ENCODE peak calls at places on chromosome 10, in four cellular contexts. One of them, this sample, is unnamed.

GRCh38 chr10:99365311-99365710 is 36.2 kb downstream of the CNNM1 start:
- DNase-seq in colonic mucosa: no peak
- DNase-seq in brain microvascular endothelial cell: no peak
- DNase-seq in dorsolateral prefrontal cortex: no peak
- DNase-seq in this sample: no peak

GRCh38 chr10:32963102-32963501 is 5.1 kb upstream of the ITGB1 start:
- DNase-seq in colonic mucosa: no peak
- DNase-seq in brain microvascular endothelial cell: peak; percentile 68
- DNase-seq in dorsolateral prefrontal cortex: no peak
- DNase-seq in this sample: no peak

GRCh38 chr10:78944658-78945333 is 124.0 kb upstream of the ZMIZ1 start:
- DNase-seq in colonic mucosa: peak; percentile 45
- DNase-seq in brain microvascular endothelial cell: peak; percentile 95
- DNase-seq in dorsolateral prefrontal cortex: no peak
- DNase-seq in this sample: no peak

GRCh38 chr10:110006358-110007170 is 1.2 kb upstream of the ADD3 start:
- DNase-seq in colonic mucosa: peak; percentile 67
- DNase-seq in brain microvascular endothelial cell: peak; percentile 78
- DNase-seq in dorsolateral prefrontal cortex: no peak
- DNase-seq in this sample: no peak

GRCh38 chr10:107747851-107748250 is 583.3 kb upstream of the SORCS1 start:
- DNase-seq in colonic mucosa: no peak
- DNase-seq in brain microvascular endothelial cell: no peak
- DNase-seq in dorsolateral prefrontal cortex: no peak
- DNase-seq in this sample: no peak

GRCh38 chr10:70355234-70356021 is 27.0 kb downstream of the LRRC20 start:
- DNase-seq in colonic mucosa: no peak
- DNase-seq in brain microvascular endothelial cell: no peak
- DNase-seq in dorsolateral prefrontal cortex: no peak
- DNase-seq in this sample: no peak

GRCh38 chr10:106576534-106576933 is 588.0 kb downstream of the SORCS1 start:
- DNase-seq in colonic mucosa: no peak
- DNase-seq in brain microvascular endothelial cell: no peak
- DNase-seq in dorsolateral prefrontal cortex: no peak
- DNase-seq in this sample: no peak

GRCh38 chr10:65614956-65615565 is 1310.8 kb upstream of the LRRTM3 start:
- DNase-seq in colonic mucosa: no peak
- DNase-seq in brain microvascular endothelial cell: no peak
- DNase-seq in dorsolateral prefrontal cortex: no peak
- DNase-seq in this sample: no peak

GRCh38 chr10:103692421-103693069 is 162.8 kb downstream of the SH3PXD2A start:
- DNase-seq in colonic mucosa: peak; percentile 40
- DNase-seq in brain microvascular endothelial cell: no peak
- DNase-seq in dorsolateral prefrontal cortex: no peak
- DNase-seq in this sample: no peak

GRCh38 chr10:17713133-17713532 is 38.9 kb upstream of the TMEM236 start:
- DNase-seq in colonic mucosa: no peak
- DNase-seq in brain microvascular endothelial cell: no peak
- DNase-seq in dorsolateral prefrontal cortex: no peak
- DNase-seq in this sample: no peak

GRCh38 chr10:10938676-10939075 is 79.0 kb upstream of the CELF2 start:
- DNase-seq in colonic mucosa: no peak
- DNase-seq in brain microvascular endothelial cell: no peak
- DNase-seq in dorsolateral prefrontal cortex: no peak
- DNase-seq in this sample: no peak

GRCh38 chr10:84293574-84294016 is 34.8 kb upstream of the CCSER2 start:
- DNase-seq in colonic mucosa: no peak
- DNase-seq in brain microvascular endothelial cell: no peak
- DNase-seq in dorsolateral prefrontal cortex: peak; percentile 44
- DNase-seq in this sample: no peak

GRCh38 chr10:31897506-31897905 is 31.1 kb downstream of the ARHGAP12 start:
- DNase-seq in colonic mucosa: no peak
- DNase-seq in brain microvascular endothelial cell: no peak
- DNase-seq in dorsolateral prefrontal cortex: no peak
- DNase-seq in this sample: no peak

GRCh38 chr10:32877915-32878314 is 80.1 kb downstream of the ITGB1 start:
- DNase-seq in colonic mucosa: no peak
- DNase-seq in brain microvascular endothelial cell: no peak
- DNase-seq in dorsolateral prefrontal cortex: no peak
- DNase-seq in this sample: no peak

GRCh38 chr10:5732141-5732540 is 47.5 kb downstream of the TASOR2 start:
- DNase-seq in colonic mucosa: no peak
- DNase-seq in brain microvascular endothelial cell: no peak
- DNase-seq in dorsolateral prefrontal cortex: no peak
- DNase-seq in this sample: no peak

GRCh38 chr10:100519321-100520051 is at the start of gene SEC31B:
- DNase-seq in colonic mucosa: peak; percentile 30
- DNase-seq in brain microvascular endothelial cell: no peak
- DNase-seq in dorsolateral prefrontal cortex: peak; percentile 79
- DNase-seq in this sample: no peak

GRCh38 chr10:45239642-45240041 is 75.8 kb downstream of the OR13A1 start:
- DNase-seq in colonic mucosa: no peak
- DNase-seq in brain microvascular endothelial cell: peak; percentile 37
- DNase-seq in dorsolateral prefrontal cortex: no peak
- DNase-seq in this sample: no peak

GRCh38 chr10:6065845-6066244 is 3.7 kb upstream of the IL2RA start:
- DNase-seq in colonic mucosa: no peak
- DNase-seq in brain microvascular endothelial cell: no peak
- DNase-seq in dorsolateral prefrontal cortex: no peak
- DNase-seq in this sample: no peak

GRCh38 chr10:74967850-74968620 is 141.6 kb downstream of the KAT6B start:
- DNase-seq in colonic mucosa: no peak
- DNase-seq in brain microvascular endothelial cell: no peak
- DNase-seq in dorsolateral prefrontal cortex: no peak
- DNase-seq in this sample: no peak

GRCh38 chr10:73032536-73032935 is 64.1 kb downstream of the P4HA1 start:
- DNase-seq in colonic mucosa: no peak
- DNase-seq in brain microvascular endothelial cell: no peak
- DNase-seq in dorsolateral prefrontal cortex: no peak
- DNase-seq in this sample: no peak

GRCh38 chr10:4120454-4120853 is 335.4 kb upstream of the KLF6 start:
- DNase-seq in colonic mucosa: no peak
- DNase-seq in brain microvascular endothelial cell: no peak
- DNase-seq in dorsolateral prefrontal cortex: no peak
- DNase-seq in this sample: no peak

GRCh38 chr10:49608925-49609282 is 1.2 kb upstream of the SLC18A3 start:
- DNase-seq in colonic mucosa: no peak
- DNase-seq in brain microvascular endothelial cell: no peak
- DNase-seq in dorsolateral prefrontal cortex: peak; percentile 31
- DNase-seq in this sample: no peak

GRCh38 chr10:112875474-112876267 is 74.4 kb upstream of the TCF7L2 start:
- DNase-seq in colonic mucosa: peak; percentile 55
- DNase-seq in brain microvascular endothelial cell: peak; percentile 86
- DNase-seq in dorsolateral prefrontal cortex: no peak
- DNase-seq in this sample: no peak

GRCh38 chr10:28219241-28219640 is 83.6 kb downstream of the MPP7 start:
- DNase-seq in colonic mucosa: no peak
- DNase-seq in brain microvascular endothelial cell: peak; percentile 64
- DNase-seq in dorsolateral prefrontal cortex: no peak
- DNase-seq in this sample: no peak

GRCh38 chr10:112094984-112095383 is 88.6 kb downstream of the GPAM start:
- DNase-seq in colonic mucosa: no peak
- DNase-seq in brain microvascular endothelial cell: no peak
- DNase-seq in dorsolateral prefrontal cortex: no peak
- DNase-seq in this sample: no peak

GRCh38 chr10:107814865-107815487 is 650.5 kb upstream of the SORCS1 start:
- DNase-seq in colonic mucosa: peak; percentile 72
- DNase-seq in brain microvascular endothelial cell: peak; percentile 12
- DNase-seq in dorsolateral prefrontal cortex: peak; percentile 49
- DNase-seq in this sample: no peak

GRCh38 chr10:70344144-70344543 is 38.3 kb downstream of the LRRC20 start:
- DNase-seq in colonic mucosa: no peak
- DNase-seq in brain microvascular endothelial cell: no peak
- DNase-seq in dorsolateral prefrontal cortex: no peak
- DNase-seq in this sample: no peak

GRCh38 chr10:49290131-49290530 is 8.8 kb upstream of the C10orf71 start:
- DNase-seq in colonic mucosa: no peak
- DNase-seq in brain microvascular endothelial cell: no peak
- DNase-seq in dorsolateral prefrontal cortex: no peak
- DNase-seq in this sample: no peak

GRCh38 chr10:73925539-73925938 is 14.6 kb downstream of the PLAU start:
- DNase-seq in colonic mucosa: no peak
- DNase-seq in brain microvascular endothelial cell: no peak
- DNase-seq in dorsolateral prefrontal cortex: no peak
- DNase-seq in this sample: no peak

GRCh38 chr10:133142523-133143199 is 17.4 kb upstream of the KNDC1 start:
- DNase-seq in colonic mucosa: no peak
- DNase-seq in brain microvascular endothelial cell: no peak
- DNase-seq in dorsolateral prefrontal cortex: no peak
- DNase-seq in this sample: no peak

GRCh38 chr10:51895209-51895608 is 195.8 kb upstream of the CSTF2T start:
- DNase-seq in colonic mucosa: no peak
- DNase-seq in brain microvascular endothelial cell: peak; percentile 75
- DNase-seq in dorsolateral prefrontal cortex: no peak
- DNase-seq in this sample: no peak

GRCh38 chr10:6086375-6087233 is 2.2 kb upstream of the RBM17 start:
- DNase-seq in colonic mucosa: peak; percentile 92
- DNase-seq in brain microvascular endothelial cell: peak; percentile 83
- DNase-seq in dorsolateral prefrontal cortex: peak; percentile 89
- DNase-seq in this sample: peak; percentile 75

GRCh38 chr10:47318706-47319105 is 3.5 kb upstream of the GDF2 start:
- DNase-seq in colonic mucosa: no peak
- DNase-seq in brain microvascular endothelial cell: no peak
- DNase-seq in dorsolateral prefrontal cortex: no peak
- DNase-seq in this sample: no peak

GRCh38 chr10:1360011-1360580 is 303.9 kb downstream of the WDR37 start:
- DNase-seq in colonic mucosa: no peak
- DNase-seq in brain microvascular endothelial cell: no peak
- DNase-seq in dorsolateral prefrontal cortex: no peak
- DNase-seq in this sample: no peak
- TF ChIP-seq CTCF in colonic mucosa: no peak
- TF ChIP-seq CTCF in brain microvascular endothelial cell: peak; percentile 18
- TF ChIP-seq CTCF in dorsolateral prefrontal cortex: peak; percentile 10
- TF ChIP-seq CTCF in this sample: no peak

GRCh38 chr10:76311752-76312699 is 880.6 kb downstream of the LRMDA start:
- DNase-seq in colonic mucosa: no peak
- DNase-seq in brain microvascular endothelial cell: no peak
- DNase-seq in dorsolateral prefrontal cortex: no peak
- DNase-seq in this sample: no peak
- TF ChIP-seq CTCF in colonic mucosa: no peak
- TF ChIP-seq CTCF in brain microvascular endothelial cell: peak; percentile 60
- TF ChIP-seq CTCF in dorsolateral prefrontal cortex: no peak
- TF ChIP-seq CTCF in this sample: no peak

DNA sequence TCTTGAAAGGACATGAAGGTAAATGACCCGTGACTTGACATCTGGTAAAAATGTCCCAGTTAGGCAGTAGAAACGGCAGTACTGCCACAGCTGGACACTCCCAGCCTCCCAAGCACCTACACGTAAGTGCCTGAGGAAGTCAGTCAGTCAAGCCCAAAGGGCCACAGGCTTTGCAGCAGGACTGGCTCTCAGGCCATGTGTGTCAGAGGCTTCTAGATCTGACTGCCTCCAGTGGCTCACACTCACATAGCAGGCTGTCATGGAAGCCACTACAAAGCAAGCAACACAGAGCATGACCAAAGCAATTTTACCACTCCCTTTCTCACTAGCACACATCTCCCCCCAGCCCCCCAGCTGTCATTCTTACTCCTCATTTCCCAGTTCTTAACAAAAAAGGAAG is 17.8 kb upstream of the CCNJ start:
- DNase-seq in colonic mucosa: no peak
- DNase-seq in brain microvascular endothelial cell: peak; percentile 28
- DNase-seq in dorsolateral prefrontal cortex: no peak
- DNase-seq in this sample: no peak
- TF ChIP-seq CTCF in colonic mucosa: no peak
- TF ChIP-seq CTCF in brain microvascular endothelial cell: peak; percentile 48
- TF ChIP-seq CTCF in dorsolateral prefrontal cortex: no peak
- TF ChIP-seq CTCF in this sample: no peak

DNA sequence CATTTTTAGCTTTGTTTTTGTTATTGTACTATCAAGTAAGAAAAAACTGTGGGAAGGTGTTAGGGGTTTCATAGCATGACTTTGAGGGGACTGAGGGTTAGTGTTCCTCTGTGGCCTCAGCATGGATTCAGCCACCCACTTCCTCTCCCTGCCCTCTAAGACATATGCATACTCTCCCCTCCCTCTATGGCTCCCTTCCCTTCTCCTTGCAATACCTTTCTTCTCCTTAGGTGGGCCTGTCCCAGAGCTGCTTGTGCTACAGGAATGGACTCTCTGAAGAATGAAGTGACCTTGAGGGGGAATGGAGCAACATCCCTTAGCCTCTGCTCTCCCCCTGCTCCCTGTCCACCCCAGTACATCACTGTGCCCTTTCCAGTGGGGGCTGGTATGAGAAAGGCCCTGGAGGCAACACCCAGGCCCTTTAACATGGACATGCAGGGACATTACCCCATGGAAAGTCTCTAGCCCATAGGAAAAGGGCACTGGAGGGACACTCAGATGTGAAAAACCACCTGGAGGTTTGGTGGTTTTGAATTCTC is 22.4 kb downstream of the CDH23 start:
- DNase-seq in colonic mucosa: no peak
- DNase-seq in brain microvascular endothelial cell: no peak
- DNase-seq in dorsolateral prefrontal cortex: no peak
- DNase-seq in this sample: no peak
- TF ChIP-seq CTCF in colonic mucosa: no peak
- TF ChIP-seq CTCF in brain microvascular endothelial cell: no peak
- TF ChIP-seq CTCF in dorsolateral prefrontal cortex: no peak
- TF ChIP-seq CTCF in this sample: no peak

DNA sequence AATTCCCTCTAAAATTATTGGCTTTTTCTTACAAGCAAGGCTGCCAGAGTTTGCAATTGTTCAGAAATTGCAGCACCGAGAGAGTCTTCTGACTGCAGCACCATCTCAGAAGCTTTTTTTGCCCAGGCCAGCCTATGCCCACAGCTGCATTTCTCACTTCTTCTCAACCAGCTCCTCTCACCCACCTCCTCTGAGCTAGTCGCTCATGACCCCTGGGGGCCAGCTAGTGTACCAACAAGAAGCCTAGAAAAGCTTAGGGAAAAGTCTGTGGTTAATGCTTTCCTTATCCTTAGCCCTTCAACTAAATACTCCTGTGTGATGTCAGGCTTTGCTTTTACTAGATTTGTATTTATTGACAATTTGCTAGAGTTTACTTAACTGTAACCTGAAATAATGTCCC is 264.9 kb downstream of the HTR7 start:
- DNase-seq in colonic mucosa: no peak
- DNase-seq in brain microvascular endothelial cell: peak; percentile 48
- DNase-seq in dorsolateral prefrontal cortex: peak; percentile 48
- DNase-seq in this sample: no peak
- TF ChIP-seq CTCF in colonic mucosa: no peak
- TF ChIP-seq CTCF in brain microvascular endothelial cell: peak; percentile 85
- TF ChIP-seq CTCF in dorsolateral prefrontal cortex: peak; percentile 53
- TF ChIP-seq CTCF in this sample: no peak

This sample was measured in natural killer cell.